ENCODE peak calls at places on chromosomes 1 and 21, in four cellular contexts. One of them, this sample, is unnamed.

GRCh38 chr1:50851034-50851433 is 109.0 kb downstream of the FAF1 start:
- DNase-seq in cardiac muscle cell: no peak
- DNase-seq in MM.1S: no peak
- DNase-seq in tibial nerve: no peak
- DNase-seq in this sample: no peak

GRCh38 chr1:65020774-65021173 is 54.4 kb upstream of the JAK1 start:
- DNase-seq in cardiac muscle cell: no peak
- DNase-seq in MM.1S: no peak
- DNase-seq in tibial nerve: no peak
- DNase-seq in this sample: no peak

GRCh38 chr1:208950206-208950605 is 633.3 kb upstream of the CAMK1G start:
- DNase-seq in cardiac muscle cell: no peak
- DNase-seq in MM.1S: no peak
- DNase-seq in tibial nerve: no peak
- DNase-seq in this sample: no peak

GRCh38 chr1:39576016-39576657 is 453 bp downstream of the PABPC4 start:
- DNase-seq in cardiac muscle cell: peak; percentile 58
- DNase-seq in MM.1S: peak; percentile 21
- DNase-seq in tibial nerve: no peak
- DNase-seq in this sample: peak; percentile 33

GRCh38 chr1:189708674-189709073 is 769.0 kb downstream of the BRINP3 start:
- DNase-seq in cardiac muscle cell: peak; percentile 35
- DNase-seq in MM.1S: no peak
- DNase-seq in tibial nerve: no peak
- DNase-seq in this sample: peak; percentile 34

GRCh38 chr1:69377507-69377906 is 190.2 kb upstream of the LRRC7 start:
- DNase-seq in cardiac muscle cell: no peak
- DNase-seq in MM.1S: no peak
- DNase-seq in tibial nerve: no peak
- DNase-seq in this sample: no peak

GRCh38 chr1:40317394-40318074 is 448 bp upstream of the COL9A2 start:
- DNase-seq in cardiac muscle cell: no peak
- DNase-seq in MM.1S: no peak
- DNase-seq in tibial nerve: no peak
- DNase-seq in this sample: no peak

GRCh38 chr1:244836135-244836521 is 670 bp downstream of the COX20 start:
- DNase-seq in cardiac muscle cell: no peak
- DNase-seq in MM.1S: no peak
- DNase-seq in tibial nerve: peak; percentile 24
- DNase-seq in this sample: peak; percentile 37

GRCh38 chr1:196651637-196652215 is at the start of gene CFH:
- DNase-seq in cardiac muscle cell: no peak
- DNase-seq in MM.1S: peak; percentile 59
- DNase-seq in tibial nerve: peak; percentile 49
- DNase-seq in this sample: no peak

GRCh38 chr21:42171091-42172053 is 47.6 kb upstream of the ABCG1 start:
- DNase-seq in cardiac muscle cell: no peak
- DNase-seq in MM.1S: no peak
- DNase-seq in tibial nerve: no peak
- DNase-seq in this sample: peak; percentile 13

GRCh38 chr1:110914676-110915075 is 41.7 kb downstream of the CD53 start:
- DNase-seq in cardiac muscle cell: no peak
- DNase-seq in MM.1S: no peak
- DNase-seq in tibial nerve: no peak
- DNase-seq in this sample: no peak

GRCh38 chr1:177170756-177171535 is at the start of gene BRINP2:
- DNase-seq in cardiac muscle cell: peak; percentile 82
- DNase-seq in MM.1S: peak; percentile 94
- DNase-seq in tibial nerve: no peak
- DNase-seq in this sample: peak; percentile 66

GRCh38 chr1:246302671-246303317 is 204.3 kb downstream of the SMYD3 start:
- DNase-seq in cardiac muscle cell: peak; percentile 22
- DNase-seq in MM.1S: no peak
- DNase-seq in tibial nerve: no peak
- DNase-seq in this sample: no peak

GRCh38 chr1:3170566-3171453 is 101.8 kb downstream of the PRDM16 start:
- DNase-seq in cardiac muscle cell: peak; percentile 88
- DNase-seq in MM.1S: peak; percentile 43
- DNase-seq in tibial nerve: peak; percentile 31
- DNase-seq in this sample: peak; percentile 84

GRCh38 chr1:247298701-247299100 is 33.0 kb downstream of the ZNF496 start:
- DNase-seq in cardiac muscle cell: no peak
- DNase-seq in MM.1S: no peak
- DNase-seq in tibial nerve: no peak
- DNase-seq in this sample: no peak

GRCh38 chr1:153192697-153193096 is 10.5 kb upstream of the LELP1 start:
- DNase-seq in cardiac muscle cell: peak; percentile 52
- DNase-seq in MM.1S: peak; percentile 58
- DNase-seq in tibial nerve: no peak
- DNase-seq in this sample: peak; percentile 17
- TF ChIP-seq CTCF in cardiac muscle cell: no peak
- TF ChIP-seq CTCF in MM.1S: peak; percentile 80
- TF ChIP-seq CTCF in tibial nerve: no peak
- TF ChIP-seq CTCF in this sample: no peak

GRCh38 chr1:204222006-204222872 is 8.5 kb upstream of the GOLT1A start:
- DNase-seq in cardiac muscle cell: no peak
- DNase-seq in MM.1S: no peak
- DNase-seq in tibial nerve: no peak
- DNase-seq in this sample: no peak

GRCh38 chr1:204224655-204225054 is 10.9 kb upstream of the GOLT1A start:
- DNase-seq in cardiac muscle cell: no peak
- DNase-seq in MM.1S: no peak
- DNase-seq in tibial nerve: no peak
- DNase-seq in this sample: no peak

GRCh38 chr1:204225841-204226745 is 12.3 kb upstream of the GOLT1A start:
- DNase-seq in cardiac muscle cell: no peak
- DNase-seq in MM.1S: no peak
- DNase-seq in tibial nerve: no peak
- DNase-seq in this sample: no peak

GRCh38 chr1:204221271-204221670 is 7.5 kb upstream of the GOLT1A start:
- DNase-seq in cardiac muscle cell: no peak
- DNase-seq in MM.1S: no peak
- DNase-seq in tibial nerve: no peak
- DNase-seq in this sample: no peak

GRCh38 chr1:204223129-204223860 is 9.5 kb upstream of the GOLT1A start:
- DNase-seq in cardiac muscle cell: no peak
- DNase-seq in MM.1S: no peak
- DNase-seq in tibial nerve: no peak
- DNase-seq in this sample: no peak
- H3K36me3 ChIP-seq in cardiac muscle cell: peaks cover 56% of the 10 kb centered on the region
- H3K36me3 ChIP-seq in MM.1S: no peaks in the 10 kb centered on the region
- H3K36me3 ChIP-seq in tibial nerve: no peaks in the 10 kb centered on the region
- H3K36me3 ChIP-seq in this sample: no peaks in the 10 kb centered on the region

GRCh38 chr1:203899317-203899716 is 37.9 kb downstream of the SNRPE start:
- DNase-seq in cardiac muscle cell: no peak
- DNase-seq in MM.1S: no peak
- DNase-seq in tibial nerve: no peak
- DNase-seq in this sample: no peak

GRCh38 chr1:203905275-203905674 is 43.9 kb downstream of the SNRPE start:
- DNase-seq in cardiac muscle cell: no peak
- DNase-seq in MM.1S: no peak
- DNase-seq in tibial nerve: no peak
- DNase-seq in this sample: no peak

GRCh38 chr1:203898458-203899244 is 37.3 kb downstream of the SNRPE start:
- DNase-seq in cardiac muscle cell: no peak
- DNase-seq in MM.1S: no peak
- DNase-seq in tibial nerve: no peak
- DNase-seq in this sample: no peak

GRCh38 chr1:203899869-203900714 is 38.7 kb downstream of the SNRPE start:
- DNase-seq in cardiac muscle cell: no peak
- DNase-seq in MM.1S: no peak
- DNase-seq in tibial nerve: no peak
- DNase-seq in this sample: no peak

DNA sequence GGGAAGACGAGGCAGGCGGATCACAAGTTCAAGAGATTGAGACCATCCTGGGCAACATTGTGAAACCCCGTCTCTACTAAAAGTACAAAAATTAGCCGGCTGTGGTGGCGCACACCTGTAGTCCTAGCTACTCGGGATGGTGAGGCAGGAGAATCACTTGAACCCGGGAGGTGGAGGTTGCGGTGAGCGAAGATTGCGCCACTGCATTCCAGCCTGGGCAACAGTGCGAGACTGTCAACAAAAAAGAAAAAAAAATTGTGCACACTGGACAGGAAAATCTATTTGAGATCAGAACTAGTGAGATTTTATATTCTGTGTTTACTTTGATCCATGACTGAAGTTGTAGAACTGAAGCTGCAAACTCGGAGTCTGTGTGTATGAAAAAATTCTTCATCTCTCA is 40.2 kb downstream of the SNRPE start:
- DNase-seq in cardiac muscle cell: no peak
- DNase-seq in MM.1S: no peak
- DNase-seq in tibial nerve: no peak
- DNase-seq in this sample: no peak
- H3K27ac ChIP-seq in cardiac muscle cell: no peak overlapping the region
- H3K27ac ChIP-seq in MM.1S: no peak overlapping the region
- H3K27ac ChIP-seq in tibial nerve: no peak overlapping the region
- H3K27ac ChIP-seq in this sample: no peak overlapping the region

GRCh38 chr1:197984273-197984672 is 67.1 kb downstream of the LHX9 start:
- DNase-seq in cardiac muscle cell: no peak
- DNase-seq in MM.1S: no peak
- DNase-seq in tibial nerve: no peak
- DNase-seq in this sample: no peak

GRCh38 chr1:197985340-197985739 is 68.2 kb downstream of the LHX9 start:
- DNase-seq in cardiac muscle cell: no peak
- DNase-seq in MM.1S: no peak
- DNase-seq in tibial nerve: no peak
- DNase-seq in this sample: no peak

GRCh38 chr1:197994907-197995407 is 77.8 kb downstream of the LHX9 start:
- DNase-seq in cardiac muscle cell: no peak
- DNase-seq in MM.1S: no peak
- DNase-seq in tibial nerve: no peak
- DNase-seq in this sample: no peak

GRCh38 chr1:197986817-197987216 is 69.6 kb downstream of the LHX9 start:
- DNase-seq in cardiac muscle cell: peak; percentile 63
- DNase-seq in MM.1S: no peak
- DNase-seq in tibial nerve: no peak
- DNase-seq in this sample: no peak

GRCh38 chr1:197989058-197989457 is 71.9 kb downstream of the LHX9 start:
- DNase-seq in cardiac muscle cell: no peak
- DNase-seq in MM.1S: no peak
- DNase-seq in tibial nerve: no peak
- DNase-seq in this sample: no peak
- TF ChIP-seq CTCF in cardiac muscle cell: no peak
- TF ChIP-seq CTCF in MM.1S: no peak
- TF ChIP-seq CTCF in tibial nerve: no peak
- TF ChIP-seq CTCF in this sample: no peak

DNA sequence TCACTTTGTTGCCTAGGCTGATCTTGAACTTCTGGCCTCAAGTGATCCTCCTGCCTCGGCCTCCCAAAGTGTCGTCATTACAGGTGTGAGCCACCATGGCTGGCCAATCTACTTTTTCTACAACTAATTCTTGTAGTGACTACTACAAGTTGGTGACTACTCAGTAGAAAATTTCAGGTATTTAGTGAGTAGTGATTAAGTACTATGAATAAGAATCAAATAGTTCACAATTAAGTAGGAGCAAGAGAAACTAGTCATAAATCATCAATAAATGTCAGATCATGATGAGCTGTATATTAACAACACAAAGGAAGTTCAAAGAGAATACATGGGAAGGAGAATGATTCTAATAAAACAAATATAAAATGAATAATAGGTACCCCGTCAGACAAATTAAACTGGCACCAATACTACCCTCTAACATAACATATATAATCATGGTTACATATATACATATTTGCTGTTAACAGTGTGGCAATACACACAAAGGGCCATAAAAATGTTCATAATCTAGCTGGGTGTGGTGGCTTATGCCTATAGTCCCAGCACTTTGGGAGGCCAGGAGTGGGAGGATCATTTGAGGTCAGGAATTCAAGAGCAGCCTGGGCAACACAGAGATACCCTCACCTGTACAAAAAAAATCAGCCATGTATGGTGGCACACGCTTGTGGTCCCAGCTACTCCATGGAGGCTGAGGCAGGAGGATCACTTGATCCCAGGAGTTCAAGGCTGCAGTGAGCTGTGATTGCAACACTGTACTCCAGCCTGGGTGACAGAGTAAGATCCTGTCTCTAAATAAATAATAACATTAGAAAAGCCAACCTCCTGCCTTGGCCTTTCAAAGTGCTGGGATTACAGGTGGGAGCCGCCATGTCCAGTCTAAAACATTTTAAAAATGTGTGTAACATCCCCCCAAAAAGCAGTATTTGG is 19.1 kb downstream of the YY1AP1 start:
- DNase-seq in cardiac muscle cell: no peak
- DNase-seq in MM.1S: peak; percentile 4
- DNase-seq in tibial nerve: no peak
- DNase-seq in this sample: no peak
- H3K36me3 ChIP-seq in cardiac muscle cell: peaks cover 63% of the 10 kb centered on the region
- H3K36me3 ChIP-seq in MM.1S: peaks cover 32% of the 10 kb centered on the region
- H3K36me3 ChIP-seq in tibial nerve: peaks cover 44% of the 10 kb centered on the region
- H3K36me3 ChIP-seq in this sample: no peaks in the 10 kb centered on the region

GRCh38 chr21:39885119-39885848 is 18.0 kb downstream of the PCP4 start:
- DNase-seq in cardiac muscle cell: peak; percentile 27
- DNase-seq in MM.1S: no peak
- DNase-seq in tibial nerve: no peak
- DNase-seq in this sample: peak; percentile 46
- H3K27ac ChIP-seq in cardiac muscle cell: no peak overlapping the region
- H3K27ac ChIP-seq in MM.1S: no peak overlapping the region
- H3K27ac ChIP-seq in tibial nerve: no peak overlapping the region
- H3K27ac ChIP-seq in this sample: no peak overlapping the region

DNA sequence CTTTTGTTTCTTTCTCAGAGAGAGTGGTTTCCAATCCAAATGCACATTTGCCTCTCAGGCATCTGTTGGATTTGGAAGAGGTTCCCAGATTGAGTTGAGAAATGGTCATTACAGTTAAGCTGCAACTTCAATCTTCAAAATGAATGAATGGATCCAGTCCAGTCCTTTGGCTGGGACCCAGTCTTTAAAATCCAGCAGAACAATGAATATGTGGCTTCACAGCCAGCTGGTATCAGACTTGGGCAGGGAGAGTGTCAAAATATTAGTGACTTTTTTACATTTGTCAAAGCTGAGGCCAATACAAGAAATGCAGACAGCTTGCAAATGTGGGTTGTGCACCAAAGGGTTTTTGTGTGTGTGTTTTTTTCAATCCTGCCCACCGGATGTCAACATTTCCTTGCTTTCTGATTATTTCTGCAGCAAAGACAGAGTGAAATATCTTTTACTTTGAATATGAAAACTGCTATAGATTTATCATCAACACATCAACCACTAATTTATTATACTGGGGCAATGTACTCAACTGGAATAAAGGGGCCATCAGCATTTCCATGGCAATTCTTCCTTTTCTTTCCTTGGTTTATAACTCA is 491.4 kb upstream of the C1orf87 start:
- DNase-seq in cardiac muscle cell: no peak
- DNase-seq in MM.1S: no peak
- DNase-seq in tibial nerve: no peak
- DNase-seq in this sample: no peak
- TF ChIP-seq CTCF in cardiac muscle cell: no peak
- TF ChIP-seq CTCF in MM.1S: no peak
- TF ChIP-seq CTCF in tibial nerve: no peak
- TF ChIP-seq CTCF in this sample: no peak

This sample was measured in testis.